ENCODE peak calls at places on chromosomes 6 and 20, in seven cellular contexts. J, H, N, O, W, U and Z are unnamed samples.

GRCh38 chr20:20824924-20825584 is 112.6 kb upstream of the RALGAPA2 start:
- DNase-seq in U (peak; percentile 69), N (peak; percentile 55), W (peak; percentile 58), H (peak; percentile 75), O (no peak), J (peak; percentile 56), Z (no peak)

GRCh38 chr6:169250660-169251059 is 3.0 kb downstream of the THBS2 start:
- DNase-seq in H (no peak), O (no peak), W (no peak), U (no peak), J (no peak), N (peak; percentile 76), Z (peak; percentile 82)

GRCh38 chr6:97925504-97925903 is 642.5 kb upstream of the MMS22L start:
- DNase-seq in W (no peak), J (no peak), H (no peak), N (peak; percentile 6), O (no peak), U (no peak), Z (no peak)

GRCh38 chr6:129212081-129212480 is 329.1 kb downstream of the LAMA2 start:
- DNase-seq in J (no peak), H (no peak), N (no peak), W (no peak), U (no peak), O (no peak), Z (no peak)

GRCh38 chr6:72554761-72555221 is 67.1 kb upstream of the KCNQ5 start:
- DNase-seq in J (no peak), W (no peak), H (no peak), O (no peak), U (no peak), N (peak; percentile 39), Z (no peak)

GRCh38 chr20:21397341-21398108 is at the start of gene NKX2-4:
- DNase-seq in H (peak; percentile 64), N (no peak), J (no peak), O (peak; percentile 38), U (no peak), W (no peak), Z (no peak)

GRCh38 chr6:10465633-10466499 is 51.0 kb upstream of the TFAP2A start:
- DNase-seq in W (no peak), O (no peak), N (peak; percentile 75), U (no peak), H (peak; percentile 84), J (peak; percentile 54), Z (no peak)

GRCh38 chr6:87661016-87661415 is 41.0 kb downstream of the AKIRIN2 start:
- DNase-seq in J (no peak), O (no peak), N (no peak), H (no peak), W (no peak), U (no peak), Z (no peak)

GRCh38 chr6:87899499-87900147 is 148.0 kb upstream of the SPACA1 start:
- DNase-seq in N (no peak), U (peak; percentile 68), J (no peak), H (no peak), W (no peak), O (no peak), Z (no peak)

GRCh38 chr6:69867075-69867911 is 937 bp downstream of the COL19A1 start:
- DNase-seq in H (peak; percentile 90), O (peak; percentile 85), J (peak; percentile 82), U (peak; percentile 74), N (peak; percentile 5), W (peak; percentile 54), Z (peak; percentile 74)

GRCh38 chr6:118644007-118644406 is 7.4 kb downstream of the CEP85L start:
- DNase-seq in W (no peak), J (no peak), N (no peak), O (no peak), H (no peak), U (no peak), Z (no peak)

GRCh38 chr6:52575490-52575868 is 1.4 kb downstream of the TRAM2 start:
- DNase-seq in J (no peak), O (no peak), H (no peak), W (no peak), N (no peak), U (no peak), Z (no peak)

GRCh38 chr20:5470943-5471342 is 154.2 kb upstream of the PROKR2 start:
- DNase-seq in J (no peak), O (no peak), H (no peak), N (no peak), W (no peak), U (no peak), Z (no peak)

GRCh38 chr6:165850434-165851019 is 187.5 kb upstream of the PDE10A start:
- DNase-seq in U (peak; percentile 76), H (peak; percentile 68), O (peak; percentile 87), J (peak; percentile 82), W (peak; percentile 76), N (peak; percentile 62), Z (no peak)

DNA sequence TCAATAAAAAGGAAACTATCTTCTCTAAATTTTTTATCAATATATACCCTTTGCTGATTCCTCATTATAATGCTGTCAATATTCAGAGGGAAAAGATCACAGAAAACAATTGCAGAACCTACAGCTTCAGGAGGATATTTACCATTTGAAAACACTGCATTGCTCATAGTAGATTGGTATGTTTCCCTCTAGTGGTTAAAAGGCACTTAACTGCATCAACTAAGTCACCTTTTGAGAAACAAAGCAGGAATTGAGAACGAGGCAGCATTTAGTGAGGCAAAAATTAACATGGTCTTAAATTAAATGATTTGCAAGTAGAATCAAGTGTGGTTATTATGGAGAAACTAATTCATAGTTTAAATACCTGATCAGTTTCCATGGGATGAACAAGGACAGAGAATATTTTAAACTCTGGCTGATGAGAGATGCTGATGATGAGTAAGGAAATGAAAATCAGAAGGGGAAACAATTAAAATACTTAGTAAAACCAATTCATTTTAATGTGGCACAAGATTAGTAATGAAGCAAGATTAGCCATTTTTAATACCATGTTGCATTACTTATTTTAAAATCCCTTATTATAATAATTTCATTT is 642.1 kb downstream of the EPHA7 start:
- DNase-seq in O (no peak), N (peak; percentile 52), U (no peak), W (no peak), J (no peak), H (peak; percentile 50), Z (no peak)
- TF ChIP-seq CTCF in O (peak; percentile 13), N (peak; percentile 67), U (peak; percentile 36), W (peak; percentile 12), J (peak; percentile 55), H (peak; percentile 77), Z (no peak)

DNA sequence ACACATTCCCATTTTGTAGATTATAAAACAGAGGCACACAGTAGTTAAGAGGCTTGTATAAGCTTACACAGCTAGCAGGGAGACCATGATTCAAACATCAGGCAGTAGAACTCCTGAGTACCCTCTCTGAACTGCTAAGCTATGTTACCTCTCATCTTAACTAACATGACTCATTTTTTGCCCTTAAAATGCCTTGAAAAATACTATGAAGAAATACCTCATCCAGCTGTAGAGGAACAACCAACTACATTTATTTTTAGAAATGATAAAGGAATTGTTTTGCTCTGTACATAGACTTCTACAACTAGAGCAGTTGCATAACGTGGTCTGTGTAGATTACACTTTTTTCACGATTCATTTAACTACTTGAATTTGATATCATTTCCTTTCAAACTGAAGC is 102.1 kb downstream of the FLRT3 start:
- DNase-seq in O (no peak), U (no peak), H (no peak), J (no peak), W (no peak), N (peak; percentile 75), Z (no peak)
- H3K27ac ChIP-seq in O (no peak overlapping the region), U (no peak overlapping the region), H (no peak overlapping the region), J (peak overlapping the region; percentile 53), W (no peak overlapping the region), N (peak overlapping the region; percentile 25), Z (no peak overlapping the region)

DNA sequence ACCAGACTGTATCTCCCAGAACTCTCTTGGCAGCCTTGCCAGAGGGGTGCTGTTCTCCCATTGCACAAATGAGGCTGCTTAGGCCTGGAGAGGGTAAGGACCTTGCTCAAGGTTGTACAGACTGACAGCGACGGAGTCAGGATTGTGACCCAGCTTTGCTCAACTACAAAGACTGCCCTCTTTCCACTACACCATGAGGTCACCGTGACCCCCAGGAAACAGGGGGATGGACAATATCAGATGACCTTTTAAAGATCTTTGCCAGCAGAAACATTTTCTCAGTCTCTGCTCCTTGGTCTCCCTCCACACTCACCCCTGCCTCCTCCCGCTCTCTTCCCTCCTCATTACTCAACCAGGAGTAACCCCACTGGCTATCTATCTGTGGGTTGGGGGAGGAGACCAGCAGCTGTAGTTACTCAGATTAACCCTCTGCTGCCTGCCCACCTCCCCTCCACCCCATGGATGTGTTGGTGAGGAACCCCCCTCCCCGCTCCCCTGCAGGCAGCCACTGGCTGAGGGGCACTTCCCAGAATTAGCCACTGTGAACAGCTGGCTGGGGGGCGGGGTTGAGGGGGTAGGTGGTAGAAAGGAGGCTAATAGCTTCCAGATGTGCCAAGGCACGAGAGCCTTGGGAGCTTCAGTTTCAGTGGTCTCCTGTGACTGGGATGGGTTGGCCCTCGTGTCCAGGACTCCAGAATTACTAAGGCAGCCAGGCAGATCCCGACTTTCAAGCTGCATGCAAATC is 26.9 kb upstream of the MRPS18A start:
- DNase-seq in U (no peak), O (peak; percentile 54), H (peak; percentile 32), N (no peak), W (peak; percentile 44), J (peak; percentile 81), Z (no peak)
- H3K4me3 ChIP-seq in U (no peak overlapping the region), O (no peak overlapping the region), H (no peak overlapping the region), N (no peak overlapping the region), W (no peak overlapping the region), J (no peak overlapping the region), Z (no peak overlapping the region)

GRCh38 chr20:16018881-16019280 is 554.4 kb downstream of the KIF16B start:
- DNase-seq in H (no peak), U (no peak), W (no peak), O (no peak), N (peak; percentile 66), J (no peak), Z (no peak)

GRCh38 chr20:16013631-16014030 is 559.6 kb downstream of the KIF16B start:
- DNase-seq in N (no peak), J (no peak), U (no peak), W (no peak), H (no peak), O (no peak), Z (no peak)

GRCh38 chr20:16014436-16014835 is 558.8 kb downstream of the KIF16B start:
- DNase-seq in H (no peak), N (no peak), U (no peak), J (peak; percentile 22), O (no peak), W (no peak), Z (no peak)

GRCh38 chr20:16020971-16021370 is 552.3 kb downstream of the KIF16B start:
- DNase-seq in W (no peak), N (peak; percentile 95), H (no peak), J (no peak), U (no peak), O (no peak), Z (no peak)

GRCh38 chr20:16017656-16018055 is 555.6 kb downstream of the KIF16B start:
- DNase-seq in U (no peak), N (peak; percentile 59), W (no peak), O (no peak), H (no peak), J (no peak), Z (no peak)
- TF ChIP-seq CTCF in U (no peak), N (peak; percentile 43), W (no peak), O (no peak), H (no peak), J (no peak), Z (no peak)